ENCODE peak calls at places on chromosomes 16 and 17, in six cellular contexts. F is WTC11, I is HepG2, D is HCT116, M is GM12878, X is H1. P is an unnamed sample.

GRCh38 chr17:61436995-61437704 is 15.1 kb upstream of the TBX4 start:
- DNase-seq in X (no peak), F (no peak), I (no peak), M (no peak), D (no peak), P (no peak)

GRCh38 chr17:79487149-79487548 is 123.7 kb downstream of the RBFOX3 start:
- DNase-seq in F (no peak), M (no peak), I (no peak), D (no peak), X (no peak), P (no peak)

GRCh38 chr17:78128616-78129384 is at the start of gene TMC6:
- DNase-seq in M (no peak), I (peak; percentile 87), D (peak; percentile 64), F (peak; percentile 82), X (peak; percentile 89), P (peak; percentile 98)

GRCh38 chr17:81859906-81860755 is at the start of gene P4HB:
- DNase-seq in X (peak; percentile 93), F (no peak), I (no peak), D (no peak), M (no peak), P (no peak)

GRCh38 chr16:55832788-55833583 is at the start of gene CES1:
- DNase-seq in M (no peak), X (no peak), D (no peak), F (no peak), I (peak; percentile 94), P (no peak)

GRCh38 chr17:69326302-69327059 is 452 bp downstream of the ABCA5 start:
- DNase-seq in X (no peak), D (no peak), I (peak; percentile 7), M (no peak), F (no peak), P (no peak)

GRCh38 chr17:82399030-82399429 is 19.1 kb upstream of the HEXD start:
- DNase-seq in I (no peak), X (no peak), F (no peak), D (no peak), M (no peak), P (no peak)

GRCh38 chr16:90019543-90020259 is 445 bp upstream of the DBNDD1 start:
- DNase-seq in F (peak; percentile 70), X (peak; percentile 85), I (peak; percentile 67), D (no peak), M (no peak), P (peak; percentile 71)

GRCh38 chr16:87286839-87287626 is 30.2 kb downstream of the C16orf95 start:
- DNase-seq in D (no peak), X (no peak), I (no peak), M (no peak), F (no peak), P (no peak)

GRCh38 chr16:10408824-10409381 is 23.0 kb downstream of the ATF7IP2 start:
- DNase-seq in I (peak; percentile 38), M (no peak), X (no peak), D (no peak), F (no peak), P (no peak)

GRCh38 chr17:73198930-73199260 is 6.0 kb downstream of the COG1 start:
- DNase-seq in X (no peak), I (no peak), M (no peak), F (no peak), D (no peak), P (no peak)

GRCh38 chr17:31266042-31266441 is 31.0 kb downstream of the OMG start:
- DNase-seq in X (no peak), I (no peak), D (no peak), M (no peak), F (no peak), P (peak; percentile 5)

GRCh38 chr16:24834459-24835335 is 11.1 kb upstream of the SLC5A11 start:
- DNase-seq in F (peak; percentile 52), I (peak; percentile 62), M (no peak), X (peak; percentile 55), D (peak; percentile 18), P (peak; percentile 50)

GRCh38 chr16:73846292-73846849 is 450.2 kb upstream of the PSMD7 start:
- DNase-seq in I (no peak), X (peak; percentile 47), F (peak; percentile 52), M (no peak), D (no peak), P (no peak)

GRCh38 chr17:19253112-19253511 is 15.9 kb downstream of the EPN2 start:
- DNase-seq in I (no peak), M (no peak), F (no peak), D (no peak), X (no peak), P (no peak)

GRCh38 chr16:89507219-89507833 is 877 bp upstream of the SPG7 start:
- DNase-seq in X (no peak), D (no peak), M (no peak), I (no peak), F (no peak), P (no peak)

GRCh38 chr16:3148256-3149192 is 13.7 kb downstream of the ZNF213 start:
- DNase-seq in X (no peak), F (no peak), D (no peak), M (no peak), I (no peak), P (no peak)

DNA sequence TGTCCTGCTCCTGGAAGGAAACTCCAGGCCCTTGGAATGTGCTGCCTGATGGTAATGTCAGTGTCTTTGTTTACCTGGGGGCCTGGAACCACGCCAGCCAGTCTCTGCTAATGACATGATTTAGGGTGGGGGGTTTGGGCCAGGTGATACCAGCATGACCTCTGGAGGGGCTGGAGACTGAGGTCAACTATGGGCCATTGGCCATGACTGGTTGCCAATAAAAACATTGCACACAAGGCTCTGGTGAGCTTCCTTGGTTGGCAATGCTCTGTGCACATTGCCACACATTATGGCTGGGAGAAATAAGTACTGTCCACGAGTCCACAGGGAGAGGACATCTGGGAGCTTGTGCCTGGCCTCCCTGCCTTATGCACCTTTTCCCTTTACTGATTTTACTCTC is 52.5 kb downstream of the LITAF start:
- DNase-seq in X (no peak), D (no peak), I (no peak), F (no peak), M (no peak), P (no peak)
- TF ChIP-seq ATF3 in X (no peak), D (no peak), I (no peak), F (no peak), M (no peak), P (no peak)

GRCh38 chr16:88302666-88303065 is 80.1 kb upstream of the ZNF469 start:
- DNase-seq in X (no peak), M (no peak), I (no peak), D (no peak), F (no peak), P (no peak)

GRCh38 chr16:88303405-88303804 is 79.4 kb upstream of the ZNF469 start:
- DNase-seq in I (no peak), D (no peak), X (no peak), M (no peak), F (no peak), P (no peak)

GRCh38 chr16:88300463-88300835 is 82.3 kb upstream of the ZNF469 start:
- DNase-seq in I (no peak), X (no peak), M (no peak), F (no peak), D (no peak), P (no peak)

GRCh38 chr16:88301431-88301830 is 81.3 kb upstream of the ZNF469 start:
- DNase-seq in F (no peak), X (no peak), M (no peak), I (no peak), D (no peak), P (no peak)

DNA sequence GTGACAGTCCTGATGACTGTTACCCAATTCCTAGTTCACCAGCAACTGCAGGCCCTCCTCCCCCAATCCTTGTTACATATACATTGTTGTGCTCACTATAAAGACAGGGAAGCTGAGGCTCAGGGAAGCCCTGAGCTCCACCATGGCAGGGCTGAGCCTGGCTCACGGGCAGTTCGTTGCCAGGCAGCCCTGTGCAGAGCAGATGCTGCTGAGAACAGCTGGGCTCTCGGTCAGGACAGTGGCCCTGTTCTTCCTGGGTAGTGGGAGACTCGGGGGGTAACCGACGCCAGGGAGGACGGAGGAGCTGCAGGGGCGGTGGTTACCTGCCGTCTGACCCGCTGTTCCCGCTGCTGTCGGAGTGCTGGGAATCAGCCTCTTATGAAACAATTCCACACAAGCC is 80.9 kb upstream of the ZNF469 start:
- DNase-seq in F (no peak), M (no peak), D (no peak), X (no peak), I (no peak), P (no peak)
- TF ChIP-seq ATF3 in F (no peak), M (no peak), D (no peak), X (no peak), I (no peak), P (no peak)

GRCh38 chr17:56976941-56977570 is 875 bp upstream of the SCPEP1 start:
- DNase-seq in M (no peak), D (no peak), X (no peak), F (no peak), I (peak; percentile 53), P (peak; percentile 14)

GRCh38 chr17:56979091-56979480 is 1.2 kb downstream of the SCPEP1 start:
- DNase-seq in F (no peak), D (no peak), I (no peak), M (no peak), X (no peak), P (no peak)

GRCh38 chr17:56975656-56976055 is 2.3 kb upstream of the SCPEP1 start:
- DNase-seq in D (no peak), I (no peak), M (no peak), F (no peak), X (no peak), P (no peak)

GRCh38 chr17:56977673-56978395 is at the start of gene SCPEP1:
- DNase-seq in D (peak; percentile 60), I (peak; percentile 79), F (peak; percentile 87), X (peak; percentile 84), M (no peak), P (peak; percentile 98)

GRCh38 chr17:56978441-56979090 is 635 bp downstream of the SCPEP1 start:
- DNase-seq in I (no peak), X (no peak), F (no peak), D (no peak), M (no peak), P (peak; percentile 29)
- TF ChIP-seq ATF3 in I (no peak), X (no peak), F (no peak), D (no peak), M (no peak), P (no peak)

GRCh38 chr17:57871863-57872262 is 22.0 kb upstream of the MRPS23 start:
- DNase-seq in M (no peak), D (no peak), I (no peak), F (no peak), X (no peak), P (no peak)

GRCh38 chr17:57871155-57871554 is 21.3 kb upstream of the MRPS23 start:
- DNase-seq in X (no peak), M (no peak), I (no peak), D (no peak), F (no peak), P (no peak)

GRCh38 chr17:57869599-57870282 is 19.9 kb upstream of the MRPS23 start:
- DNase-seq in I (no peak), M (no peak), F (no peak), X (no peak), D (no peak), P (no peak)

GRCh38 chr17:57868775-57869598 is 19.1 kb upstream of the MRPS23 start:
- DNase-seq in F (no peak), I (no peak), M (no peak), X (no peak), D (no peak), P (no peak)

DNA sequence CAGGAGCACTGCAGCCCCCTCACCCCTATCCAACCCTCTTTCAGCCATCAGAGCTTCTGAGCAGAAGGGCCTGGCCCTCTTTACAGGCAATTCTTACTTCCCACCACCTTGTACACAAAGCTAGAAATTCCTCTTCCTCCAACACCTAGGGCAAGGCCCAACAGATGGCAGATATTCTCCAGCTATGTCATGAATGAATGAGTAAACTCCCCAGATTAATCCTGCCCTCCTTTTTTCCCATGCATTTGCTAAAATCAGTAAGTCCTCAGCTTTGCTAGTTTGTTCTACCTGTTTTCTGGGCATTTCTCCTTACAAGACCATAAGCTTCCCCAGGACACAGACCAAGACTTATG is 20.4 kb upstream of the MRPS23 start:
- DNase-seq in X (no peak), M (no peak), I (no peak), F (no peak), D (no peak), P (no peak)
- TF ChIP-seq ATF3 in X (no peak), M (no peak), I (no peak), F (no peak), D (no peak), P (no peak)